ENCODE peak calls at places on chromosomes 16 and 17, in six cellular contexts. One of them, this sample, is unnamed.

GRCh38 chr16:10126686-10127085 is 55.5 kb downstream of the GRIN2A start:
- DNase-seq in stomach: no peak
- DNase-seq in neural progenitor cell: no peak
- DNase-seq in AG10803: peak
- DNase-seq in ascending aorta: no peak
- DNase-seq in upper lobe of right lung: no peak
- DNase-seq in this sample: peak

GRCh38 chr17:42200702-42201101 is 6.4 kb upstream of the GHDC start:
- DNase-seq in stomach: peak
- DNase-seq in neural progenitor cell: no peak
- DNase-seq in AG10803: peak
- DNase-seq in ascending aorta: no peak
- DNase-seq in upper lobe of right lung: no peak
- DNase-seq in this sample: no peak

GRCh38 chr16:29653436-29653835 is 9.6 kb upstream of the SPN start:
- DNase-seq in stomach: no peak
- DNase-seq in neural progenitor cell: no peak
- DNase-seq in AG10803: no peak
- DNase-seq in ascending aorta: no peak
- DNase-seq in upper lobe of right lung: no peak
- DNase-seq in this sample: no peak

GRCh38 chr16:14289692-14290340 is 218.7 kb downstream of the MRTFB start:
- DNase-seq in stomach: peak
- DNase-seq in neural progenitor cell: peak
- DNase-seq in AG10803: peak
- DNase-seq in ascending aorta: no peak
- DNase-seq in upper lobe of right lung: no peak
- DNase-seq in this sample: no peak

GRCh38 chr16:72999541-73000019 is 48.3 kb downstream of the ZFHX3 start:
- DNase-seq in stomach: no peak
- DNase-seq in neural progenitor cell: no peak
- DNase-seq in AG10803: no peak
- DNase-seq in ascending aorta: no peak
- DNase-seq in upper lobe of right lung: peak
- DNase-seq in this sample: no peak

GRCh38 chr16:69166946-69167930 is 19.7 kb upstream of the SNTB2 start:
- DNase-seq in stomach: no peak
- DNase-seq in neural progenitor cell: no peak
- DNase-seq in AG10803: no peak
- DNase-seq in ascending aorta: no peak
- DNase-seq in upper lobe of right lung: no peak
- DNase-seq in this sample: no peak

GRCh38 chr17:78356163-78356713 is 3.6 kb downstream of the SOCS3 start:
- DNase-seq in stomach: peak
- DNase-seq in neural progenitor cell: peak
- DNase-seq in AG10803: peak
- DNase-seq in ascending aorta: no peak
- DNase-seq in upper lobe of right lung: no peak
- DNase-seq in this sample: no peak

GRCh38 chr17:32546031-32546444 is 59.2 kb downstream of the CDK5R1 start:
- DNase-seq in stomach: no peak
- DNase-seq in neural progenitor cell: peak
- DNase-seq in AG10803: peak
- DNase-seq in ascending aorta: no peak
- DNase-seq in upper lobe of right lung: no peak
- DNase-seq in this sample: no peak

GRCh38 chr17:58412910-58413630 is 4.3 kb downstream of the RNF43 start:
- DNase-seq in stomach: no peak
- DNase-seq in neural progenitor cell: no peak
- DNase-seq in AG10803: no peak
- DNase-seq in ascending aorta: no peak
- DNase-seq in upper lobe of right lung: no peak
- DNase-seq in this sample: peak

GRCh38 chr17:4233668-4234258 is 30.0 kb downstream of the ANKFY1 start:
- DNase-seq in stomach: no peak
- DNase-seq in neural progenitor cell: no peak
- DNase-seq in AG10803: no peak
- DNase-seq in ascending aorta: no peak
- DNase-seq in upper lobe of right lung: no peak
- DNase-seq in this sample: no peak

GRCh38 chr17:8610558-8610957 is 20.0 kb downstream of the MYH10 start:
- DNase-seq in stomach: no peak
- DNase-seq in neural progenitor cell: no peak
- DNase-seq in AG10803: no peak
- DNase-seq in ascending aorta: no peak
- DNase-seq in upper lobe of right lung: no peak
- DNase-seq in this sample: no peak

GRCh38 chr17:1241904-1242303 is 28.3 kb upstream of the BHLHA9 start:
- DNase-seq in stomach: no peak
- DNase-seq in neural progenitor cell: no peak
- DNase-seq in AG10803: peak
- DNase-seq in ascending aorta: no peak
- DNase-seq in upper lobe of right lung: no peak
- DNase-seq in this sample: peak

GRCh38 chr17:78114831-78115723 is 13.5 kb downstream of the TMC6 start:
- DNase-seq in stomach: no peak
- DNase-seq in neural progenitor cell: no peak
- DNase-seq in AG10803: no peak
- DNase-seq in ascending aorta: no peak
- DNase-seq in upper lobe of right lung: no peak
- DNase-seq in this sample: no peak

GRCh38 chr17:30225112-30225511 is 10.4 kb downstream of the SLC6A4 start:
- DNase-seq in stomach: no peak
- DNase-seq in neural progenitor cell: no peak
- DNase-seq in AG10803: no peak
- DNase-seq in ascending aorta: no peak
- DNase-seq in upper lobe of right lung: no peak
- DNase-seq in this sample: no peak

GRCh38 chr16:2033057-2033911 is 6.6 kb downstream of the NHERF2 start:
- DNase-seq in stomach: peak
- DNase-seq in neural progenitor cell: peak
- DNase-seq in AG10803: peak
- DNase-seq in ascending aorta: peak
- DNase-seq in upper lobe of right lung: peak
- DNase-seq in this sample: no peak

GRCh38 chr16:26981266-26981938 is 85.3 kb upstream of the C16orf82 start:
- DNase-seq in stomach: no peak
- DNase-seq in neural progenitor cell: no peak
- DNase-seq in AG10803: peak
- DNase-seq in ascending aorta: no peak
- DNase-seq in upper lobe of right lung: no peak
- DNase-seq in this sample: peak

GRCh38 chr16:71526111-71526998 is at the start of gene CHST4:
- DNase-seq in stomach: no peak
- DNase-seq in neural progenitor cell: peak
- DNase-seq in AG10803: peak
- DNase-seq in ascending aorta: no peak
- DNase-seq in upper lobe of right lung: no peak
- DNase-seq in this sample: peak

GRCh38 chr17:15261063-15261817 is 3.9 kb downstream of the PMP22 start:
- DNase-seq in stomach: peak
- DNase-seq in neural progenitor cell: peak
- DNase-seq in AG10803: peak
- DNase-seq in ascending aorta: no peak
- DNase-seq in upper lobe of right lung: peak
- DNase-seq in this sample: no peak

GRCh38 chr17:61235821-61236197 is 163.8 kb upstream of the TBX2 start:
- DNase-seq in stomach: no peak
- DNase-seq in neural progenitor cell: peak
- DNase-seq in AG10803: peak
- DNase-seq in ascending aorta: no peak
- DNase-seq in upper lobe of right lung: no peak
- DNase-seq in this sample: no peak

GRCh38 chr17:74332763-74333220 is 6.8 kb downstream of the KIF19 start:
- DNase-seq in stomach: no peak
- DNase-seq in neural progenitor cell: peak
- DNase-seq in AG10803: no peak
- DNase-seq in ascending aorta: no peak
- DNase-seq in upper lobe of right lung: no peak
- DNase-seq in this sample: no peak

GRCh38 chr17:29645516-29646051 is 22.9 kb upstream of the CORO6 start:
- DNase-seq in stomach: peak
- DNase-seq in neural progenitor cell: no peak
- DNase-seq in AG10803: peak
- DNase-seq in ascending aorta: peak
- DNase-seq in upper lobe of right lung: peak
- DNase-seq in this sample: peak

GRCh38 chr17:56593741-56594527 is 435 bp downstream of the NOG start:
- DNase-seq in stomach: peak
- DNase-seq in neural progenitor cell: peak
- DNase-seq in AG10803: peak
- DNase-seq in ascending aorta: no peak
- DNase-seq in upper lobe of right lung: peak
- DNase-seq in this sample: no peak

GRCh38 chr16:2761886-2762583 is 9.6 kb downstream of the SRRM2 start:
- DNase-seq in stomach: no peak
- DNase-seq in neural progenitor cell: no peak
- DNase-seq in AG10803: no peak
- DNase-seq in ascending aorta: no peak
- DNase-seq in upper lobe of right lung: no peak
- DNase-seq in this sample: no peak

GRCh38 chr16:81531415-81531814 is 86.8 kb downstream of the CMIP start:
- DNase-seq in stomach: no peak
- DNase-seq in neural progenitor cell: no peak
- DNase-seq in AG10803: no peak
- DNase-seq in ascending aorta: no peak
- DNase-seq in upper lobe of right lung: peak
- DNase-seq in this sample: no peak

GRCh38 chr16:1275791-1276579 is 20.1 kb downstream of the TPSD1 start:
- DNase-seq in stomach: no peak
- DNase-seq in neural progenitor cell: no peak
- DNase-seq in AG10803: no peak
- DNase-seq in ascending aorta: no peak
- DNase-seq in upper lobe of right lung: no peak
- DNase-seq in this sample: no peak

GRCh38 chr17:351436-351713 is 1.2 kb downstream of the RPH3AL start:
- DNase-seq in stomach: no peak
- DNase-seq in neural progenitor cell: no peak
- DNase-seq in AG10803: no peak
- DNase-seq in ascending aorta: no peak
- DNase-seq in upper lobe of right lung: no peak
- DNase-seq in this sample: no peak

GRCh38 chr17:20092292-20092867 is 83.2 kb downstream of the SPECC1 start:
- DNase-seq in stomach: no peak
- DNase-seq in neural progenitor cell: no peak
- DNase-seq in AG10803: no peak
- DNase-seq in ascending aorta: no peak
- DNase-seq in upper lobe of right lung: no peak
- DNase-seq in this sample: no peak

DNA sequence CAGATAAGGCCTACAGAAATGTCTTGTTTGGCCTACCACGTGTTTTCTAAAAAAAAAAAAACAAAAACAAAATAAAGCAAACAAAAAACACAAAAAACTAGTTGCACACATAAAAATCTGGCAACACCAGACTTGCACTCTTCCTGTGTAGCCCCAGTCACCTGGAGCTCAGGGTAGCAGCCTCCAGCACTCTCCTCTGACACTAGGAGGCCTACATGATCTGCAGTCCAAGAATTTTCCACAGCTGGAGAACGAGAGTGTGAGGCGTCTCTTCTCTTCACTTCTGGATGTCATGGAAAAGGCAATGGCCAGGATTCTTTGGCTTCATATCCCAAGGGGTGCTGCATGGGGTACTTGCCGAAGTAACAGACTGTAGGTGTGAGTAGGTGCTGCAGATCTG is 310.2 kb upstream of the SALL1 start:
- DNase-seq in stomach: no peak
- DNase-seq in neural progenitor cell: no peak
- DNase-seq in AG10803: no peak
- DNase-seq in ascending aorta: no peak
- DNase-seq in upper lobe of right lung: no peak
- DNase-seq in this sample: no peak
- TF ChIP-seq CTCF in stomach: no peak
- TF ChIP-seq CTCF in neural progenitor cell: no peak
- TF ChIP-seq CTCF in AG10803: no peak
- TF ChIP-seq CTCF in ascending aorta: no peak
- TF ChIP-seq CTCF in upper lobe of right lung: no peak
- TF ChIP-seq CTCF in this sample: no peak

DNA sequence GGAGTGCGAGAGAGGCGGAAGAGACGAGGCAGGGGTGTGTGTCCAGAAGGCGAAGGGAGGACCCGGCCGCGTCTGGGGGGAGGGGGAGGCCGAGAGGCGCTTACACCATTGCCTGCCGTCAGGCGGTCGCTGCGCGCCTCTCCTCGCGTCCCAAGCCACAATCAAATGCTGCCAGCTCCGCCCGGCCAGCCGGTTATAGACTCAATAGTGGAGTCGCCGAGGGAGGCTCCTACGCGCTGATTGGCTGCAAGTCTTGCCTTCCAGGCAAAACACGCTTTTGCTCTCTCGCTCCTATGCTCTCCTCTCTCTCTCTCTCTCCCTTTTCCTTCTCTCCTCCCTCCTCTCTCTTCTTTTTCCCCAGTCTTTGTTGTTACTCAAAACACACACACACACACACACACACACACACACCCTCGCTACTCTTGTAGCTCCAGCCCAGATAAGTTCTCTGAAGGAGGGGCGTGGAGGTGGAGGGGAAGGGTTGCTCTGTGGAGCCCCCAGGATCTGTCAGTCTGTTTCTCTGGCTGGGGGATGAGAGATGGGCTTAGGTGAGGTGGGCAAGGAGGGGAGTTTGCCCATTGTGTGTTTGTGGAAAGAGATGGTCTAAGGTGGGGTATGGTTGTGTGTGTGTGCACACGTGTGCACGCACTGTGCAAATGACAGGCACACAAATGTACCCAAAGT is at the start of gene DLX3:
- DNase-seq in stomach: peak
- DNase-seq in neural progenitor cell: peak
- DNase-seq in AG10803: peak
- DNase-seq in ascending aorta: peak
- DNase-seq in upper lobe of right lung: peak
- DNase-seq in this sample: peak
- H3K4me3 ChIP-seq in stomach: peak
- H3K4me3 ChIP-seq in neural progenitor cell: peak
- H3K4me3 ChIP-seq in AG10803: peak
- H3K4me3 ChIP-seq in ascending aorta: peak
- H3K4me3 ChIP-seq in upper lobe of right lung: peak
- H3K4me3 ChIP-seq in this sample: no peak

DNA sequence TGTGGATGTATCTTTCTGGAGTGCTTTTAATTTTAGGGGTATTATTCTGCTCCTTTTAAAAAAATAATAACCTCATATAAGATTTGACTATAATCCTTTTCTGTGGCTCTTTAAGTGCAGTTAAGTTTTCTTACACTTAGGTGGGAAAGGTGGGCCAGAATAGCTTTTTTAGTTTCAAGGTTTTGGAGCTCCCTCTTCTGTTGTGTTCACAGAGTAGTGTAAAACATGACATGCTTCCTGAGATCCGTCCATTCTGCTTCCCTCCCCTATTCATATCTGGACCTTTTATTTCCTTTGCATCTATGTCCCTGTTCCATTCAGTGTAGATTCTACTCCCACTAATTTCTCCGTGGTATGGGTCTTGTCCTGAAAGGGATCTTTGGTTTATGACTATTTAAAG is 12.8 kb downstream of the LRRC36 start:
- DNase-seq in stomach: no peak
- DNase-seq in neural progenitor cell: no peak
- DNase-seq in AG10803: peak
- DNase-seq in ascending aorta: no peak
- DNase-seq in upper lobe of right lung: no peak
- DNase-seq in this sample: peak
- TF ChIP-seq CTCF in stomach: no peak
- TF ChIP-seq CTCF in neural progenitor cell: peak
- TF ChIP-seq CTCF in AG10803: peak
- TF ChIP-seq CTCF in ascending aorta: no peak
- TF ChIP-seq CTCF in upper lobe of right lung: no peak
- TF ChIP-seq CTCF in this sample: peak

GRCh38 chr16:84821179-84821578 is 1.4 kb downstream of the CRISPLD2 start:
- DNase-seq in stomach: no peak
- DNase-seq in neural progenitor cell: no peak
- DNase-seq in AG10803: no peak
- DNase-seq in ascending aorta: no peak
- DNase-seq in upper lobe of right lung: no peak
- DNase-seq in this sample: no peak
- H3K4me3 ChIP-seq in stomach: peak
- H3K4me3 ChIP-seq in neural progenitor cell: no peak
- H3K4me3 ChIP-seq in AG10803: peak
- H3K4me3 ChIP-seq in ascending aorta: no peak
- H3K4me3 ChIP-seq in upper lobe of right lung: peak
- H3K4me3 ChIP-seq in this sample: peak